ENCODE peak calls at places on chromosomes 11 and 22, in nine cellular contexts. B is A673, P is spleen, V is thoracic aorta, O is K562, W is kidney, X is fibroblast of lung, U is left ventricle myocardium inferior, Q is psoas muscle. L is an unnamed sample. For H3K36me3, the result is how much of the 10 kb centered on the place peaks cover.

GRCh38 chr11:83147895-83148294 is 9.0 kb upstream of the PCF11 start:
- DNase-seq in B (no peak), P (no peak), V (no peak), O (peak), W (no peak), X (no peak), U (no peak), Q (no peak), L (no peak)

GRCh38 chr11:32121012-32121411 is 30.1 kb downstream of the RCN1 start:
- DNase-seq in B (no peak), P (no peak), V (no peak), O (no peak), W (no peak), X (no peak), U (no peak), Q (no peak), L (no peak)

GRCh38 chr11:132058211-132058772 is 687.9 kb downstream of the NTM start:
- DNase-seq in B (no peak), P (no peak), V (no peak), O (no peak), W (no peak), X (peak), U (no peak), Q (no peak), L (no peak)

GRCh38 chr11:67060111-67060522 is 3.5 kb downstream of the RHOD start:
- DNase-seq in B (no peak), P (no peak), V (no peak), O (no peak), W (no peak), X (no peak), U (no peak), Q (no peak), L (no peak)

GRCh38 chr11:68116126-68116525 is 5.1 kb downstream of the CHKA start:
- DNase-seq in B (no peak), P (no peak), V (no peak), O (no peak), W (no peak), X (no peak), U (no peak), Q (no peak), L (no peak)

GRCh38 chr11:2273311-2273710 is 2.9 kb upstream of the ASCL2 start:
- DNase-seq in B (no peak), P (no peak), V (no peak), O (no peak), W (no peak), X (no peak), U (no peak), Q (no peak), L (no peak)

GRCh38 chr22:47161631-47162030 is 399.2 kb downstream of the TBC1D22A start:
- DNase-seq in B (peak), P (peak), V (no peak), O (no peak), W (peak), X (no peak), U (no peak), Q (no peak), L (no peak)

GRCh38 chr22:38871360-38872171 is 450 bp downstream of the CBX6 start:
- DNase-seq in B (peak), P (peak), V (no peak), O (peak), W (peak), X (no peak), U (no peak), Q (no peak), L (peak)

GRCh38 chr22:31537019-31537535 is 40.7 kb downstream of the SFI1 start:
- DNase-seq in B (no peak), P (no peak), V (no peak), O (peak), W (no peak), X (no peak), U (no peak), Q (no peak), L (no peak)

GRCh38 chr11:134050541-134051383 is 18.1 kb upstream of the JAM3 start:
- DNase-seq in B (peak), P (peak), V (no peak), O (peak), W (peak), X (peak), U (peak), Q (peak), L (peak)

GRCh38 chr11:59186130-59186594 is 14.2 kb downstream of the DTX4 start:
- DNase-seq in B (peak), P (no peak), V (no peak), O (peak), W (no peak), X (no peak), U (no peak), Q (no peak), L (peak)

GRCh38 chr22:43127166-43127908 is 15.9 kb downstream of the MCAT start:
- DNase-seq in B (no peak), P (no peak), V (no peak), O (peak), W (no peak), X (no peak), U (no peak), Q (no peak), L (no peak)
- H3K36me3 ChIP-seq in B (under half), P (under half), V (under half), O (under half), W (under half), X (under half), U (under half), Q (under half), L (under half)

GRCh38 chr11:3807856-3808845 is at the start of gene PGAP2:
- DNase-seq in B (peak), P (peak), V (no peak), O (peak), W (peak), X (peak), U (peak), Q (peak), L (peak)
- TF ChIP-seq CTCF in B (peak), P (peak), V (peak), O (peak), W (peak), X (peak), U (peak), Q (peak), L (peak)

DNA sequence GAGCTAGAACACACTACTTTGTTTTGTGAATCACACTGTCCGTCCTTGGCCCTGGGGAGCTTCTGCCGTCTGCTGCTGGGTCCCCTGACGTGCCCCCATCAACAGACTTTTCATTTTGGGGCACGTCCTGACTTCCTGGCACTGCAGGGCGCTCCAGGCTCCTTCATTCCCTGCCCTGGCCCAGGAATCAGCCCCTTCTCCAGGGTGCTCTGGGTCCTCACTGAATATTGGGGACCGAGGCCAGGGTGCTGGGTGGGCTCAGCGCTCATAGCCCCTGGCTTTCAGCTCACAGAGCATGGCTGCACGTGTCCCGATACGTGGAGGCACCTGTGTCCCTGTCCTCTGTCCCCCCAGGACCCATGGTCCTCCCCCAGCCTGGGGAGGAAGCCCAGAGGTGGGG is 22.3 kb downstream of the TSPAN4 start:
- DNase-seq in B (no peak), P (no peak), V (no peak), O (no peak), W (no peak), X (no peak), U (no peak), Q (no peak), L (no peak)
- H3K36me3 ChIP-seq in B (under half), P (half or more), V (under half), O (under half), W (under half), X (under half), U (under half), Q (under half), L (under half)

GRCh38 chr11:11076276-11076675 is 218.4 kb upstream of the ZBED5 start:
- DNase-seq in B (no peak), P (no peak), V (no peak), O (no peak), W (no peak), X (no peak), U (no peak), Q (no peak), L (no peak)

GRCh38 chr11:11076879-11077278 is 219.0 kb upstream of the ZBED5 start:
- DNase-seq in B (no peak), P (no peak), V (no peak), O (no peak), W (no peak), X (no peak), U (no peak), Q (no peak), L (no peak)

GRCh38 chr11:11073996-11074395 is 216.1 kb upstream of the ZBED5 start:
- DNase-seq in B (no peak), P (no peak), V (no peak), O (no peak), W (no peak), X (no peak), U (no peak), Q (no peak), L (no peak)

GRCh38 chr11:11074686-11075370 is 217.0 kb upstream of the ZBED5 start:
- DNase-seq in B (no peak), P (no peak), V (no peak), O (no peak), W (no peak), X (no peak), U (no peak), Q (no peak), L (no peak)

GRCh38 chr11:11075515-11076171 is 217.8 kb upstream of the ZBED5 start:
- DNase-seq in B (peak), P (no peak), V (no peak), O (no peak), W (no peak), X (no peak), U (no peak), Q (no peak), L (no peak)
- TF ChIP-seq CTCF in B (peak), P (no peak), V (no peak), O (peak), W (no peak), X (no peak), U (no peak), Q (no peak), L (peak)

GRCh38 chr11:121645596-121645995 is 192.8 kb upstream of the SORL1-AS1 start:
- DNase-seq in B (no peak), P (no peak), V (no peak), O (no peak), W (no peak), X (no peak), U (no peak), Q (no peak), L (no peak)
- H3K36me3 ChIP-seq in B (under half), P (under half), V (under half), O (under half), W (under half), X (under half), U (under half), Q (under half), L (under half)

L was measured in neural progenitor cell.